ENCODE peak calls at places on chromosomes 16 and 17, in seven cellular contexts. One of them, this sample, is unnamed.

GRCh38 chr17:4852504-4853075 is 19.4 kb downstream of the MINK1 start:
- DNase-seq in activated CD8-positive, alpha-beta T cell treated with anti-CD3 and anti-CD28 coated beads for 36 hours: peak; percentile 17
- DNase-seq in GM03348: peak; percentile 62
- DNase-seq in NCI-H1417: no peak
- DNase-seq in RWPE1: no peak
- DNase-seq in activated CD4-positive, alpha-beta T cell treated with anti-CD3 and anti-CD28 coated beads for 48 hours: peak; percentile 11
- DNase-seq in substantia nigra: no peak
- DNase-seq in this sample: peak; percentile 87

GRCh38 chr16:84737192-84737591 is 37.4 kb downstream of the USP10 start:
- DNase-seq in activated CD8-positive, alpha-beta T cell treated with anti-CD3 and anti-CD28 coated beads for 36 hours: no peak
- DNase-seq in GM03348: no peak
- DNase-seq in NCI-H1417: no peak
- DNase-seq in RWPE1: no peak
- DNase-seq in activated CD4-positive, alpha-beta T cell treated with anti-CD3 and anti-CD28 coated beads for 48 hours: no peak
- DNase-seq in substantia nigra: no peak
- DNase-seq in this sample: no peak

GRCh38 chr16:85846461-85846860 is 47.0 kb downstream of the COX4I1 start:
- DNase-seq in activated CD8-positive, alpha-beta T cell treated with anti-CD3 and anti-CD28 coated beads for 36 hours: no peak
- DNase-seq in GM03348: no peak
- DNase-seq in NCI-H1417: no peak
- DNase-seq in RWPE1: no peak
- DNase-seq in activated CD4-positive, alpha-beta T cell treated with anti-CD3 and anti-CD28 coated beads for 48 hours: no peak
- DNase-seq in substantia nigra: no peak
- DNase-seq in this sample: no peak

GRCh38 chr17:34740936-34741515 is 161.6 kb downstream of the TMEM132E start:
- DNase-seq in activated CD8-positive, alpha-beta T cell treated with anti-CD3 and anti-CD28 coated beads for 36 hours: no peak
- DNase-seq in GM03348: no peak
- DNase-seq in NCI-H1417: no peak
- DNase-seq in RWPE1: no peak
- DNase-seq in activated CD4-positive, alpha-beta T cell treated with anti-CD3 and anti-CD28 coated beads for 48 hours: no peak
- DNase-seq in substantia nigra: no peak
- DNase-seq in this sample: no peak

GRCh38 chr17:57999496-58000017 is 7.5 kb downstream of the SRSF1 start:
- DNase-seq in activated CD8-positive, alpha-beta T cell treated with anti-CD3 and anti-CD28 coated beads for 36 hours: no peak
- DNase-seq in GM03348: peak; percentile 56
- DNase-seq in NCI-H1417: peak; percentile 74
- DNase-seq in RWPE1: no peak
- DNase-seq in activated CD4-positive, alpha-beta T cell treated with anti-CD3 and anti-CD28 coated beads for 48 hours: no peak
- DNase-seq in substantia nigra: no peak
- DNase-seq in this sample: peak; percentile 76

GRCh38 chr16:57865746-57866528 is 63.6 kb upstream of the KIFC3 start:
- DNase-seq in activated CD8-positive, alpha-beta T cell treated with anti-CD3 and anti-CD28 coated beads for 36 hours: no peak
- DNase-seq in GM03348: no peak
- DNase-seq in NCI-H1417: no peak
- DNase-seq in RWPE1: peak; percentile 62
- DNase-seq in activated CD4-positive, alpha-beta T cell treated with anti-CD3 and anti-CD28 coated beads for 48 hours: no peak
- DNase-seq in substantia nigra: no peak
- DNase-seq in this sample: no peak

GRCh38 chr17:40614431-40615294 is 33.0 kb downstream of the SMARCE1 start:
- DNase-seq in activated CD8-positive, alpha-beta T cell treated with anti-CD3 and anti-CD28 coated beads for 36 hours: peak; percentile 57
- DNase-seq in GM03348: no peak
- DNase-seq in NCI-H1417: no peak
- DNase-seq in RWPE1: no peak
- DNase-seq in activated CD4-positive, alpha-beta T cell treated with anti-CD3 and anti-CD28 coated beads for 48 hours: no peak
- DNase-seq in substantia nigra: no peak
- DNase-seq in this sample: no peak

GRCh38 chr17:29376667-29377268 is 13.4 kb upstream of the TAOK1 start:
- DNase-seq in activated CD8-positive, alpha-beta T cell treated with anti-CD3 and anti-CD28 coated beads for 36 hours: no peak
- DNase-seq in GM03348: peak; percentile 83
- DNase-seq in NCI-H1417: no peak
- DNase-seq in RWPE1: peak; percentile 21
- DNase-seq in activated CD4-positive, alpha-beta T cell treated with anti-CD3 and anti-CD28 coated beads for 48 hours: no peak
- DNase-seq in substantia nigra: peak; percentile 89
- DNase-seq in this sample: peak; percentile 83

GRCh38 chr17:17032131-17032692 is 10.0 kb upstream of the MPRIP start:
- DNase-seq in activated CD8-positive, alpha-beta T cell treated with anti-CD3 and anti-CD28 coated beads for 36 hours: no peak
- DNase-seq in GM03348: peak; percentile 94
- DNase-seq in NCI-H1417: no peak
- DNase-seq in RWPE1: peak; percentile 68
- DNase-seq in activated CD4-positive, alpha-beta T cell treated with anti-CD3 and anti-CD28 coated beads for 48 hours: no peak
- DNase-seq in substantia nigra: peak; percentile 59
- DNase-seq in this sample: peak; percentile 95

GRCh38 chr17:14780116-14780515 is 479.2 kb downstream of the HS3ST3B1 start:
- DNase-seq in activated CD8-positive, alpha-beta T cell treated with anti-CD3 and anti-CD28 coated beads for 36 hours: no peak
- DNase-seq in GM03348: no peak
- DNase-seq in NCI-H1417: no peak
- DNase-seq in RWPE1: no peak
- DNase-seq in activated CD4-positive, alpha-beta T cell treated with anti-CD3 and anti-CD28 coated beads for 48 hours: no peak
- DNase-seq in substantia nigra: no peak
- DNase-seq in this sample: no peak

GRCh38 chr17:79993390-79994221 is 42.1 kb downstream of the TBC1D16 start:
- DNase-seq in activated CD8-positive, alpha-beta T cell treated with anti-CD3 and anti-CD28 coated beads for 36 hours: peak; percentile 89
- DNase-seq in GM03348: peak; percentile 90
- DNase-seq in NCI-H1417: peak; percentile 53
- DNase-seq in RWPE1: peak; percentile 88
- DNase-seq in activated CD4-positive, alpha-beta T cell treated with anti-CD3 and anti-CD28 coated beads for 48 hours: peak; percentile 81
- DNase-seq in substantia nigra: no peak
- DNase-seq in this sample: peak; percentile 89

GRCh38 chr17:50396261-50397110 is 837 bp downstream of the LRRC59 start:
- DNase-seq in activated CD8-positive, alpha-beta T cell treated with anti-CD3 and anti-CD28 coated beads for 36 hours: peak; percentile 58
- DNase-seq in GM03348: peak; percentile 77
- DNase-seq in NCI-H1417: peak; percentile 26
- DNase-seq in RWPE1: peak; percentile 73
- DNase-seq in activated CD4-positive, alpha-beta T cell treated with anti-CD3 and anti-CD28 coated beads for 48 hours: peak; percentile 31
- DNase-seq in substantia nigra: no peak
- DNase-seq in this sample: peak; percentile 64

GRCh38 chr17:2435181-2435741 is 34.4 kb upstream of the MNT start:
- DNase-seq in activated CD8-positive, alpha-beta T cell treated with anti-CD3 and anti-CD28 coated beads for 36 hours: no peak
- DNase-seq in GM03348: no peak
- DNase-seq in NCI-H1417: peak; percentile 89
- DNase-seq in RWPE1: no peak
- DNase-seq in activated CD4-positive, alpha-beta T cell treated with anti-CD3 and anti-CD28 coated beads for 48 hours: no peak
- DNase-seq in substantia nigra: peak; percentile 28
- DNase-seq in this sample: no peak

GRCh38 chr17:41695954-41696720 is 7.5 kb downstream of the EIF1 start:
- DNase-seq in activated CD8-positive, alpha-beta T cell treated with anti-CD3 and anti-CD28 coated beads for 36 hours: peak; percentile 75
- DNase-seq in GM03348: peak; percentile 87
- DNase-seq in NCI-H1417: peak; percentile 77
- DNase-seq in RWPE1: peak; percentile 77
- DNase-seq in activated CD4-positive, alpha-beta T cell treated with anti-CD3 and anti-CD28 coated beads for 48 hours: peak; percentile 81
- DNase-seq in substantia nigra: peak; percentile 19
- DNase-seq in this sample: peak; percentile 83

GRCh38 chr17:83073389-83074063 is 5.9 kb upstream of the METRNL start:
- DNase-seq in activated CD8-positive, alpha-beta T cell treated with anti-CD3 and anti-CD28 coated beads for 36 hours: no peak
- DNase-seq in GM03348: no peak
- DNase-seq in NCI-H1417: no peak
- DNase-seq in RWPE1: peak; percentile 73
- DNase-seq in activated CD4-positive, alpha-beta T cell treated with anti-CD3 and anti-CD28 coated beads for 48 hours: no peak
- DNase-seq in substantia nigra: no peak
- DNase-seq in this sample: no peak

GRCh38 chr16:70695351-70696070 is 9.7 kb upstream of the MTSS2 start:
- DNase-seq in activated CD8-positive, alpha-beta T cell treated with anti-CD3 and anti-CD28 coated beads for 36 hours: peak; percentile 46
- DNase-seq in GM03348: no peak
- DNase-seq in NCI-H1417: peak; percentile 5
- DNase-seq in RWPE1: no peak
- DNase-seq in activated CD4-positive, alpha-beta T cell treated with anti-CD3 and anti-CD28 coated beads for 48 hours: no peak
- DNase-seq in substantia nigra: no peak
- DNase-seq in this sample: peak; percentile 64